ENCODE peak calls at places on chromosomes 12 and 14, in seven cellular contexts. N is mammary epithelial cell, D is NCI-H146, E is skeletal muscle cell, J is dorsolateral prefrontal cortex, I is cardiac muscle cell, H is heart left ventricle. T is an unnamed sample.

GRCh38 chr14:68979021-68979721 is at the start of gene ACTN1:
- DNase-seq in N (peak), D (peak), E (peak), J (peak), I (peak), H (peak), T (peak)

GRCh38 chr12:16096273-16096849 is 181.1 kb downstream of the SLC15A5 start:
- DNase-seq in N (no peak), D (no peak), E (no peak), J (no peak), I (no peak), H (no peak), T (no peak)

GRCh38 chr14:72565200-72565599 is 328.7 kb downstream of the DPF3 start:
- DNase-seq in N (no peak), D (no peak), E (peak), J (no peak), I (no peak), H (peak), T (no peak)

GRCh38 chr12:661720-662486 is 1.3 kb downstream of the NINJ2 start:
- DNase-seq in N (no peak), D (no peak), E (no peak), J (peak), I (no peak), H (no peak), T (no peak)

GRCh38 chr12:55172686-55173085 is 46.5 kb downstream of the OR9K2 start:
- DNase-seq in N (peak), D (no peak), E (no peak), J (no peak), I (no peak), H (no peak), T (no peak)

GRCh38 chr12:82479511-82479910 is 121.2 kb downstream of the METTL25 start:
- DNase-seq in N (peak), D (no peak), E (peak), J (no peak), I (no peak), H (no peak), T (no peak)

GRCh38 chr12:40168001-40168400 is 56.8 kb upstream of the LRRK2 start:
- DNase-seq in N (no peak), D (no peak), E (no peak), J (no peak), I (no peak), H (no peak), T (no peak)

GRCh38 chr12:80183939-80184338 is 84.6 kb downstream of the OTOGL start:
- DNase-seq in N (peak), D (no peak), E (no peak), J (no peak), I (no peak), H (no peak), T (no peak)

GRCh38 chr12:51904951-51905471 is 2.3 kb upstream of the ACVRL1 start:
- DNase-seq in N (peak), D (no peak), E (peak), J (no peak), I (no peak), H (peak), T (no peak)

GRCh38 chr12:120032242-120032641 is 43.2 kb downstream of the BICDL1 start:
- DNase-seq in N (no peak), D (no peak), E (no peak), J (no peak), I (no peak), H (no peak), T (no peak)

GRCh38 chr12:6469092-6469491 is 1.4 kb downstream of the VAMP1 start:
- DNase-seq in N (no peak), D (no peak), E (no peak), J (no peak), I (no peak), H (no peak), T (no peak)

GRCh38 chr12:124493809-124494750 is 73.3 kb downstream of the NCOR2 start:
- DNase-seq in N (no peak), D (no peak), E (no peak), J (no peak), I (no peak), H (no peak), T (no peak)